ENCODE peak calls at places on chromosome 2, in five cellular contexts. I is HCT116, V is K562, U is SK-N-SH, O is GM12878. B is an unnamed sample.

GRCh38 chr2:122063716-122064115 is 308.3 kb downstream of the TSN start:
- DNase-seq in V (no peak), I (no peak), U (no peak), O (no peak), B (peak)

GRCh38 chr2:13255485-13255884 is 538.7 kb downstream of the TRIB2 start:
- DNase-seq in O (no peak), V (no peak), U (no peak), I (no peak), B (no peak)

GRCh38 chr2:71742953-71743601 is 289.7 kb downstream of the DYSF start:
- DNase-seq in I (peak), O (no peak), U (no peak), V (peak), B (peak)

GRCh38 chr2:70094978-70095832 is 7.9 kb downstream of the PCBP1 start:
- DNase-seq in O (no peak), V (no peak), I (no peak), U (no peak), B (peak)

GRCh38 chr2:170369894-170370293 is 191.9 kb downstream of the MYO3B start:
- DNase-seq in O (no peak), U (peak), V (no peak), I (peak), B (no peak)

GRCh38 chr2:236261452-236261851 is 2.8 kb downstream of the ASB18 start:
- DNase-seq in V (no peak), I (no peak), O (no peak), U (no peak), B (no peak)

GRCh38 chr2:12048551-12048950 is 302.1 kb downstream of the LPIN1 start:
- DNase-seq in I (no peak), V (no peak), O (no peak), U (peak), B (no peak)

GRCh38 chr2:30664761-30665358 is 142.4 kb downstream of the CAPN13 start:
- DNase-seq in O (no peak), U (no peak), V (peak), I (peak), B (no peak)

GRCh38 chr2:163264376-163264775 is 425.8 kb upstream of the KCNH7 start:
- DNase-seq in V (no peak), O (no peak), U (no peak), I (no peak), B (peak)

GRCh38 chr2:229714736-229715541 is 584 bp upstream of the DNER start:
- DNase-seq in O (no peak), I (no peak), U (peak), V (peak), B (peak)

GRCh38 chr2:176132397-176133086 is 3.0 kb downstream of the HOXD8 start:
- DNase-seq in I (no peak), U (no peak), O (no peak), V (no peak), B (no peak)

GRCh38 chr2:189483571-189484415 is 42.5 kb downstream of the WDR75 start:
- DNase-seq in U (peak), O (no peak), I (no peak), V (no peak), B (no peak)

GRCh38 chr2:11343626-11344341 is 652 bp downstream of the ROCK2 start:
- DNase-seq in V (peak), I (no peak), O (no peak), U (peak), B (no peak)

GRCh38 chr2:186125625-186126024 is 360.4 kb upstream of the ZC3H15 start:
- DNase-seq in U (no peak), I (no peak), O (no peak), V (no peak), B (no peak)

GRCh38 chr2:228545749-228546148 is 364.3 kb upstream of the SPHKAP start:
- DNase-seq in O (no peak), V (no peak), I (no peak), U (no peak), B (no peak)

GRCh38 chr2:217685255-217685605 is 317.6 kb downstream of the TNS1 start:
- DNase-seq in V (no peak), O (no peak), I (peak), U (no peak), B (peak)

GRCh38 chr2:232387451-232388171 is 9.1 kb downstream of the ALPP start:
- DNase-seq in U (no peak), I (no peak), O (no peak), V (no peak), B (no peak)

GRCh38 chr2:121828281-121828731 is 72.9 kb downstream of the TSN start:
- DNase-seq in V (no peak), O (no peak), U (no peak), I (no peak), B (no peak)

GRCh38 chr2:170255971-170256370 is 78.0 kb downstream of the MYO3B start:
- DNase-seq in O (no peak), I (no peak), V (no peak), U (no peak), B (no peak)

GRCh38 chr2:128269358-128270305 is 49.0 kb downstream of the HS6ST1 start:
- DNase-seq in I (no peak), U (peak), V (no peak), O (no peak), B (no peak)

GRCh38 chr2:128272586-128273468 is 45.8 kb downstream of the HS6ST1 start:
- DNase-seq in O (no peak), U (no peak), I (no peak), V (no peak), B (no peak)

GRCh38 chr2:128270306-128271185 is 48.1 kb downstream of the HS6ST1 start:
- DNase-seq in I (no peak), O (no peak), U (peak), V (no peak), B (no peak)

GRCh38 chr2:128271891-128272585 is 46.6 kb downstream of the HS6ST1 start:
- DNase-seq in U (no peak), O (no peak), V (no peak), I (no peak), B (no peak)

GRCh38 chr2:128271186-128271890 is 47.3 kb downstream of the HS6ST1 start:
- DNase-seq in U (no peak), I (no peak), V (no peak), O (no peak), B (no peak)
- TF ChIP-seq JUND in U (no peak), I (no peak), V (no peak), O (no peak), B (no peak)

DNA sequence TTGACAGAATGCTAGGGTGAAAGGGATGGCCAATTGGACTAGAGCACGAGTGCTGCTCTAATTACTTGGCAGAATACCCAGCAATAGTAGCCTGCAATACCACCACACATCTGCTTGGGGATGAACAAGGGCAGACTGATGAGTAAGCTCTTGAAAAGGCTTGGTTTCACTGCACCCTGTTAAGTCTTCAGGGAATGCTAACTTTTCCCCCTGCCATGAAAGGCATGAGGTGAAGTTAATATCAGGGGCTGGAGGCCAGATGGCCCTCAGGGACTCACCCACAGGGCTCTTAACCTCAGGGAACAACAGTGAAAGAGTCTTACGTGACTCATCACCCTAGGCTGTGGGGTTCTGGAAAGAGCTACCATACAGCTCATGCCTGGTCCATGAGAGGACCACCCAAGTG is 51.7 kb upstream of the MYL1 start:
- DNase-seq in U (no peak), I (no peak), O (no peak), V (no peak), B (no peak)
- TF ChIP-seq JUND in U (no peak), I (no peak), O (no peak), V (no peak), B (no peak)

GRCh38 chr2:109489296-109489695 is 124.5 kb downstream of the SEPTIN10 start:
- DNase-seq in I (no peak), V (no peak), O (no peak), U (no peak), B (no peak)

GRCh38 chr2:109487871-109488655 is 125.7 kb downstream of the SEPTIN10 start:
- DNase-seq in I (no peak), V (no peak), O (no peak), U (no peak), B (no peak)

GRCh38 chr2:109482371-109482841 is 131.4 kb downstream of the SEPTIN10 start:
- DNase-seq in U (no peak), I (no peak), V (no peak), O (no peak), B (no peak)

GRCh38 chr2:109487237-109487869 is 126.4 kb downstream of the SEPTIN10 start:
- DNase-seq in U (no peak), O (no peak), I (no peak), V (no peak), B (no peak)

GRCh38 chr2:109486711-109487130 is 127.0 kb downstream of the SEPTIN10 start:
- DNase-seq in O (no peak), U (no peak), V (no peak), I (no peak), B (no peak)
- TF ChIP-seq JUND in O (no peak), U (no peak), V (no peak), I (no peak), B (no peak)

DNA sequence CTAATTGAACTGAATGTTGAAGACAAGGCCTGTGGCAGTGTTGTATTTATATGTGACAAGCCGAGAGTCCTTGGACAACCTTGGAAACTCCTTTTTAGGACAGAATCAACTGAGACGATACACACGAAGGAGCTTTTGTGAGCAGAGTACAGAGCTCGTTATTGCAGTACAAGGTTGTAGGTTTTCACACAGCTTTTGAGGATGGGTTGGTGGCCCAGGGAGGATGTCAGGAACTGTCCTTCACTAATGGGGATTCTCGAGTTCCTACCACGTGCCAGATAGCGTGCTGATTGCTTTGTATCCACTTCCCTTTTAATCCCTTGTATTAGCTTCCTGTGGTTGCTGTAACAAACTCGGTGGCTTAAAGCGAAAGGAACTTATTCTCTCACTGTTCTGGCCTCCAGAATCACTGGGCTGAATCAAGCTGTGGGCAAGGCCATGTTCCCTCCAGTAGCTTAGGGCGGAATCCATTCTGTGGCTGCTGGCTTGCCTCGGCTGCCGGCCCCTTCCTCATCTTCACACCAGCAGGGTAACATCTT is 20.2 kb downstream of the INPP4A start:
- DNase-seq in I (no peak), V (no peak), U (no peak), O (peak), B (no peak)
- TF ChIP-seq JUND in I (no peak), V (no peak), U (no peak), O (no peak), B (no peak)

GRCh38 chr2:238633426-238634328 is 206.9 kb downstream of the ASB1 start:
- DNase-seq in V (no peak), I (no peak), O (no peak), U (no peak), B (no peak)
- TF ChIP-seq JUND in V (no peak), I (no peak), O (no peak), U (no peak), B (no peak)

GRCh38 chr2:241762933-241763369 is 13.7 kb upstream of the GAL3ST2 start:
- DNase-seq in I (no peak), O (peak), U (peak), V (peak), B (peak)
- TF ChIP-seq JUND in I (no peak), O (no peak), U (no peak), V (no peak), B (no peak)

GRCh38 chr2:39487398-39488250 is 50.5 kb upstream of the MAP4K3 start:
- DNase-seq in I (no peak), U (no peak), V (no peak), O (no peak), B (no peak)
- TF ChIP-seq JUND in I (no peak), U (no peak), V (no peak), O (no peak), B (no peak)

DNA sequence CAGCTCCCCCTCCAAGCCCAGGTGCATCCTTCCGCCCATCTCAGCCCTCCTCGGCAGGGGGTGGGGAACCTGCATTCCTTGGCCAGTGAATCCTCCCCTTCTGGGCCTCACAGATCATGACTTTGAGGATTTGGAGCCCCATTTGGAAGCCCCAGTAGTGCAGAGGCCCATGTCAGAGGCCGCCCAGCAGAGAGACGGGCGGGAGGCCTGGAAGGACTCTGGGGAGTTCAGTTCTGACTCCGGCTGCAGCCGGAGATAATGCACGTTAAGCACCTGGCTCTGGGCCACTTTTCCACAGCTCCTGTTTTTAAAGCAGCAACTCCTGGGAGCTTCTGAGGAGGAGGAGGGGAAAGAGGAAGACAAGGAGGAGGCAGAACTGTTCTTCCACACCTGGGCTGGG is 14.9 kb downstream of the ATOH8 start:
- DNase-seq in I (no peak), U (peak), V (no peak), O (no peak), B (no peak)
- TF ChIP-seq JUND in I (no peak), U (no peak), V (no peak), O (no peak), B (no peak)